ENCODE peak calls at places on chromosomes 1 and 21, in six cellular contexts. T is MCF 10A, O is ascending aorta, K is bronchial epithelial cell, Z is suprapubic skin, M is NAMALWA. Q is an unnamed sample.

GRCh38 chr1:204975568-204976235 is 67.3 kb upstream of the CNTN2 start:
- DNase-seq in T (peak; percentile 78), O (no peak), K (peak; percentile 30), Z (no peak), M (peak; percentile 73), Q (no peak)

GRCh38 chr1:226548281-226549093 is at the start of gene STUM:
- DNase-seq in T (no peak), O (peak; percentile 68), K (no peak), Z (no peak), M (no peak), Q (no peak)

GRCh38 chr1:70071597-70071996 is 133.8 kb downstream of the LRRC40 start:
- DNase-seq in T (peak; percentile 7), O (no peak), K (no peak), Z (no peak), M (no peak), Q (no peak)

GRCh38 chr1:171798760-171799159 is 17.3 kb downstream of the METTL13 start:
- DNase-seq in T (no peak), O (no peak), K (no peak), Z (no peak), M (no peak), Q (no peak)

GRCh38 chr1:219564072-219564471 is 48.8 kb downstream of the ZC3H11B start:
- DNase-seq in T (no peak), O (no peak), K (no peak), Z (no peak), M (no peak), Q (no peak)

GRCh38 chr21:36323032-36323431 is 3.0 kb downstream of the MORC3 start:
- DNase-seq in T (peak; percentile 28), O (no peak), K (peak; percentile 57), Z (no peak), M (peak; percentile 39), Q (no peak)

GRCh38 chr1:57966340-57966739 is 542.5 kb upstream of the DAB1 start:
- DNase-seq in T (no peak), O (no peak), K (no peak), Z (no peak), M (no peak), Q (no peak)

GRCh38 chr1:40976952-40977690 is 2.4 kb upstream of the CTPS1 start:
- DNase-seq in T (no peak), O (no peak), K (no peak), Z (no peak), M (no peak), Q (peak; percentile 85)

GRCh38 chr21:35943752-35944151 is 116.6 kb downstream of the SETD4 start:
- DNase-seq in T (no peak), O (no peak), K (no peak), Z (no peak), M (no peak), Q (no peak)

GRCh38 chr1:39080884-39081265 is 54.7 kb downstream of the NDUFS5 start:
- DNase-seq in T (no peak), O (no peak), K (no peak), Z (no peak), M (no peak), Q (no peak)

GRCh38 chr1:38929476-38929875 is 12.2 kb downstream of the RHBDL2 start:
- DNase-seq in T (no peak), O (no peak), K (no peak), Z (no peak), M (no peak), Q (no peak)

Q was measured in coronary artery.